ENCODE peak calls at places on chromosomes 1 and 21, in seven cellular contexts. B is AG09319, O is neural progenitor cell, N is heart right ventricle, S is GM13976, V is astrocyte of the spinal cord, Y is activated B cell treated with CpG ODN at 0.5 μM for 24 hours. H is an unnamed sample.

GRCh38 chr1:36769886-36770830 is 264.2 kb downstream of the GRIK3 start:
- DNase-seq in B (no peak), O (no peak), N (no peak), S (no peak), V (no peak), Y (no peak), H (no peak)

GRCh38 chr1:200818248-200818647 is 54.5 kb upstream of the GPR25 start:
- DNase-seq in B (no peak), O (no peak), N (no peak), S (no peak), V (no peak), Y (no peak), H (no peak)

GRCh38 chr1:159779403-159779851 is 1.3 kb upstream of the DUSP23 start:
- DNase-seq in B (peak; percentile 62), O (no peak), N (no peak), S (no peak), V (peak; percentile 92), Y (no peak), H (no peak)

GRCh38 chr1:243734311-243734700 is 115.7 kb downstream of the AKT3 start:
- DNase-seq in B (no peak), O (no peak), N (no peak), S (no peak), V (no peak), Y (no peak), H (no peak)

GRCh38 chr21:25118648-25119047 is 488.6 kb downstream of the MRPL39 start:
- DNase-seq in B (no peak), O (no peak), N (no peak), S (no peak), V (no peak), Y (no peak), H (no peak)

GRCh38 chr1:192153276-192153675 is 5.0 kb upstream of the RGS18 start:
- DNase-seq in B (no peak), O (no peak), N (no peak), S (no peak), V (peak; percentile 56), Y (no peak), H (peak; percentile 7)

GRCh38 chr21:14762734-14763694 is 216.9 kb upstream of the SAMSN1 start:
- DNase-seq in B (no peak), O (no peak), N (no peak), S (peak; percentile 52), V (no peak), Y (no peak), H (no peak)

GRCh38 chr1:91885331-91885715 is 628 bp downstream of the TGFBR3 start:
- DNase-seq in B (no peak), O (peak; percentile 40), N (peak; percentile 51), S (peak; percentile 36), V (no peak), Y (no peak), H (peak; percentile 8)

GRCh38 chr1:26537951-26538352 is 8.4 kb downstream of the RPS6KA1 start:
- DNase-seq in B (no peak), O (peak; percentile 32), N (no peak), S (peak; percentile 76), V (peak; percentile 13), Y (no peak), H (peak; percentile 45)
- TF ChIP-seq CTCF in B (peak; percentile 33), O (peak; percentile 24), N (no peak), S (peak; percentile 50), V (peak; percentile 47), Y (no peak), H (peak; percentile 66)

GRCh38 chr1:167229719-167230385 is 9.2 kb downstream of the POU2F1 start:
- DNase-seq in B (no peak), O (no peak), N (no peak), S (no peak), V (no peak), Y (no peak), H (no peak)

GRCh38 chr1:167232801-167233200 is 12.1 kb downstream of the POU2F1 start:
- DNase-seq in B (no peak), O (no peak), N (no peak), S (no peak), V (no peak), Y (no peak), H (no peak)

GRCh38 chr1:167230437-167230836 is 9.8 kb downstream of the POU2F1 start:
- DNase-seq in B (no peak), O (no peak), N (no peak), S (no peak), V (no peak), Y (no peak), H (no peak)

GRCh38 chr1:167237000-167237399 is 16.3 kb downstream of the POU2F1 start:
- DNase-seq in B (no peak), O (no peak), N (no peak), S (no peak), V (no peak), Y (no peak), H (no peak)

GRCh38 chr1:167233373-167233772 is 12.7 kb downstream of the POU2F1 start:
- DNase-seq in B (no peak), O (no peak), N (no peak), S (no peak), V (no peak), Y (no peak), H (no peak)
- TF ChIP-seq CTCF in B (no peak), O (no peak), N (no peak), S (no peak), V (no peak), Y (no peak), H (no peak)

DNA sequence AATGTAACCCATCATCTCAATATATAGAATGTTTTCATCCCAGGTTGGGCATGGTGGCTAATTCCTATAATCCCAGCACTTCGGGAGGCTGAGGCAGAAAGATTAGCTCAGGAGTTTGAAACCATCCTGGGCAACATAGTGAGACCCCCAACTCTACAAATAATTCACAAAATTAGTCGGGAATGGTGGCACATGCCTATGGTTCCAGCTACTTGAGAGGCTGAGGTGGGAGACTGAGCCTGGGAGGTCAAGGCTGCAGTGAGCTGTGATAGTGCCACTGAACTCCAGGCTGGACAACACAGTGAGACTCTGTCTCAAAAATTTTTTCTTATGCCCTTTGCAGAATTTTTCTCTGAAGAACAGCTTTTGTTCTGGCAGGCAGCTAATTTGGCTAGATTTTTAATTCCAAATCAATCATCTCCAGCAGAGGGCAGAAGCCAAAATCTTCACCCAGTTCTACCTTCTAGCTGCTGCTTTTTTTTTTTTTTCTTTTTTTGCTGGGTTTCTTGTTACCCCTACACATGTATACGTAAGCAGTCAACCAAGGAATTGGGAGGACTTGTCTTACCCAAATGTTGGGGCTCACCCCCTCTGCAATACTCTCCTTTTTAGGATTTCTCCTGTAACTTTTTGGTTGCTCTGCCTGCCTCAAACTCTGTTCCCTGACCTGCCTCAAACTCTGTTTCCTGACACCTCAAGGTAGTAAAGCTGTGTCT is 2.7 kb upstream of the RAD54L start:
- DNase-seq in B (no peak), O (no peak), N (no peak), S (peak; percentile 62), V (no peak), Y (no peak), H (peak; percentile 26)
- TF ChIP-seq CTCF in B (peak; percentile 44), O (peak; percentile 45), N (no peak), S (no peak), V (peak; percentile 29), Y (no peak), H (peak; percentile 57)

GRCh38 chr21:38742580-38743260 is 63.0 kb upstream of the ETS2 start:
- DNase-seq in B (no peak), O (no peak), N (no peak), S (no peak), V (no peak), Y (no peak), H (no peak)
- TF ChIP-seq CTCF in B (no peak), O (no peak), N (no peak), S (no peak), V (no peak), Y (no peak), H (no peak)

DNA sequence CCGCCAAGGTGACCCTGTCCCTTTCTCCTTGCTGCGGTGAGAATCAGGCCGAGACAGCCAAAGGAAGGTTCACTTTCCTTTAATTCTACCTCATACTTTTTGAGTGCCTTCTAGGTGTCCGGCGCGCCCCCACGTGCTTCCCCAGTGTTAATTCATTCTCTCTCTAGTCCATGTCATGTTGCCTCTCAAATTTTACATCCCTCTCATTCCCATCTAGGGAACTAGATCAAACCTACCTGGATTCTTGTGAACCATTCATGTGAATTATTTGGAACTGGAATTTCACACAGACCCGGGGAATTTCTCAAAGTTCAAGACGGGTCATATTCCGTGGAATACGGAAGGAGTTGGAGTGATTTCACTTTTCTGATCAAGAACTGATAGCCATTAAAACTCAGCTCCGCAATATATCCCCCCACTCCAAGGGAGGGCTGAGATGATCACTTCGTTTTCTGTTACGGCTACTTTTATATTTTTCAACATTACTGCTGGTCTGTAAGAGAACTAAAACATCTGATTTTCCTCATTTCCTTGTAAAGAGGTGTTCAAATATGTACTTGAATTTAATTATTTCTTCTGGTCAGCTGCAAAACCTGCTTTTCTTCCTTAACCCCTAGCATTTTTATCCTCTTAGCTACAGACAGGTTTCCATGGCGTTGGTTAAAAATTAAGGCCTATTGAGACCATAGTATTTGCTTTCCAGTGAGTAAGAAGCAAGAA is 1.0 kb upstream of the ENO1 start:
- DNase-seq in B (no peak), O (no peak), N (no peak), S (no peak), V (peak; percentile 61), Y (no peak), H (no peak)
- TF ChIP-seq CTCF in B (peak; percentile 2), O (peak; percentile 38), N (no peak), S (no peak), V (peak; percentile 35), Y (no peak), H (peak; percentile 34)

GRCh38 chr21:38598413-38598812 is 100.1 kb upstream of the ERG start:
- DNase-seq in B (no peak), O (no peak), N (no peak), S (no peak), V (no peak), Y (no peak), H (no peak)
- TF ChIP-seq CTCF in B (no peak), O (no peak), N (no peak), S (no peak), V (no peak), Y (no peak), H (no peak)